ENCODE peak calls at places on chromosomes 2 and 18, in ten cellular contexts. One of them, this sample, is unnamed.

GRCh38 chr18:62732631-62733030 is 17.3 kb downstream of the PHLPP1 start:
- DNase-seq in ovary: no peak
- DNase-seq in right atrium auricular region: no peak
- DNase-seq in SK-N-SH: no peak
- DNase-seq in colonic mucosa: no peak
- DNase-seq in HCT116: no peak
- DNase-seq in IMR-90: no peak
- DNase-seq in CD8-positive, alpha-beta T cell: no peak
- DNase-seq in stomach: no peak
- DNase-seq in gastrocnemius medialis: no peak
- DNase-seq in this sample: no peak

GRCh38 chr2:38598991-38599295 is 3.8 kb downstream of the HNRNPLL start:
- DNase-seq in ovary: no peak
- DNase-seq in colonic mucosa: no peak
- DNase-seq in stomach: no peak
- DNase-seq in IMR-90: peak; percentile 51
- DNase-seq in HCT116: no peak
- DNase-seq in SK-N-SH: no peak
- DNase-seq in CD8-positive, alpha-beta T cell: no peak
- DNase-seq in gastrocnemius medialis: no peak
- DNase-seq in right atrium auricular region: no peak
- DNase-seq in this sample: no peak

GRCh38 chr18:70459731-70460130 is 170.9 kb downstream of the SOCS6 start:
- DNase-seq in colonic mucosa: no peak
- DNase-seq in CD8-positive, alpha-beta T cell: no peak
- DNase-seq in IMR-90: no peak
- DNase-seq in right atrium auricular region: no peak
- DNase-seq in gastrocnemius medialis: no peak
- DNase-seq in stomach: no peak
- DNase-seq in SK-N-SH: no peak
- DNase-seq in ovary: no peak
- DNase-seq in HCT116: no peak
- DNase-seq in this sample: no peak

GRCh38 chr2:30250421-30250820 is 19.1 kb downstream of the LBH start:
- DNase-seq in right atrium auricular region: no peak
- DNase-seq in stomach: no peak
- DNase-seq in colonic mucosa: no peak
- DNase-seq in ovary: no peak
- DNase-seq in CD8-positive, alpha-beta T cell: no peak
- DNase-seq in IMR-90: no peak
- DNase-seq in SK-N-SH: no peak
- DNase-seq in gastrocnemius medialis: no peak
- DNase-seq in HCT116: no peak
- DNase-seq in this sample: no peak

GRCh38 chr2:767944-768343 is 90.7 kb upstream of the TMEM18 start:
- DNase-seq in SK-N-SH: no peak
- DNase-seq in right atrium auricular region: no peak
- DNase-seq in ovary: no peak
- DNase-seq in CD8-positive, alpha-beta T cell: no peak
- DNase-seq in stomach: no peak
- DNase-seq in HCT116: no peak
- DNase-seq in colonic mucosa: no peak
- DNase-seq in gastrocnemius medialis: no peak
- DNase-seq in IMR-90: no peak
- DNase-seq in this sample: no peak

GRCh38 chr18:10135302-10135926 is 221.6 kb downstream of the VAPA start:
- DNase-seq in gastrocnemius medialis: no peak
- DNase-seq in ovary: no peak
- DNase-seq in HCT116: no peak
- DNase-seq in IMR-90: no peak
- DNase-seq in CD8-positive, alpha-beta T cell: no peak
- DNase-seq in right atrium auricular region: no peak
- DNase-seq in SK-N-SH: no peak
- DNase-seq in colonic mucosa: no peak
- DNase-seq in stomach: no peak
- DNase-seq in this sample: no peak

GRCh38 chr2:225630824-225631533 is 231.5 kb downstream of the NYAP2 start:
- DNase-seq in colonic mucosa: no peak
- DNase-seq in SK-N-SH: no peak
- DNase-seq in gastrocnemius medialis: no peak
- DNase-seq in HCT116: no peak
- DNase-seq in stomach: no peak
- DNase-seq in IMR-90: no peak
- DNase-seq in right atrium auricular region: no peak
- DNase-seq in ovary: no peak
- DNase-seq in CD8-positive, alpha-beta T cell: no peak
- DNase-seq in this sample: no peak

GRCh38 chr18:11327656-11328055 is 178.3 kb upstream of the PIEZO2 start:
- DNase-seq in SK-N-SH: no peak
- DNase-seq in colonic mucosa: no peak
- DNase-seq in right atrium auricular region: no peak
- DNase-seq in stomach: no peak
- DNase-seq in ovary: no peak
- DNase-seq in HCT116: no peak
- DNase-seq in CD8-positive, alpha-beta T cell: no peak
- DNase-seq in IMR-90: peak; percentile 17
- DNase-seq in gastrocnemius medialis: no peak
- DNase-seq in this sample: peak; percentile 69

GRCh38 chr2:239484571-239485355 is 83.9 kb upstream of the HDAC4 start:
- DNase-seq in CD8-positive, alpha-beta T cell: no peak
- DNase-seq in gastrocnemius medialis: no peak
- DNase-seq in SK-N-SH: no peak
- DNase-seq in colonic mucosa: no peak
- DNase-seq in HCT116: no peak
- DNase-seq in IMR-90: no peak
- DNase-seq in right atrium auricular region: no peak
- DNase-seq in stomach: no peak
- DNase-seq in ovary: no peak
- DNase-seq in this sample: no peak

GRCh38 chr2:239488078-239488590 is 87.3 kb upstream of the HDAC4 start:
- DNase-seq in right atrium auricular region: no peak
- DNase-seq in ovary: no peak
- DNase-seq in stomach: no peak
- DNase-seq in HCT116: no peak
- DNase-seq in SK-N-SH: no peak
- DNase-seq in colonic mucosa: no peak
- DNase-seq in IMR-90: no peak
- DNase-seq in CD8-positive, alpha-beta T cell: no peak
- DNase-seq in gastrocnemius medialis: no peak
- DNase-seq in this sample: no peak

GRCh38 chr2:239485622-239486021 is 84.8 kb upstream of the HDAC4 start:
- DNase-seq in HCT116: no peak
- DNase-seq in colonic mucosa: no peak
- DNase-seq in stomach: no peak
- DNase-seq in right atrium auricular region: no peak
- DNase-seq in CD8-positive, alpha-beta T cell: no peak
- DNase-seq in IMR-90: no peak
- DNase-seq in ovary: no peak
- DNase-seq in gastrocnemius medialis: no peak
- DNase-seq in SK-N-SH: no peak
- DNase-seq in this sample: no peak

GRCh38 chr2:239487272-239487671 is 86.5 kb upstream of the HDAC4 start:
- DNase-seq in stomach: no peak
- DNase-seq in SK-N-SH: no peak
- DNase-seq in CD8-positive, alpha-beta T cell: no peak
- DNase-seq in gastrocnemius medialis: no peak
- DNase-seq in IMR-90: no peak
- DNase-seq in HCT116: no peak
- DNase-seq in ovary: no peak
- DNase-seq in colonic mucosa: no peak
- DNase-seq in right atrium auricular region: no peak
- DNase-seq in this sample: no peak

DNA sequence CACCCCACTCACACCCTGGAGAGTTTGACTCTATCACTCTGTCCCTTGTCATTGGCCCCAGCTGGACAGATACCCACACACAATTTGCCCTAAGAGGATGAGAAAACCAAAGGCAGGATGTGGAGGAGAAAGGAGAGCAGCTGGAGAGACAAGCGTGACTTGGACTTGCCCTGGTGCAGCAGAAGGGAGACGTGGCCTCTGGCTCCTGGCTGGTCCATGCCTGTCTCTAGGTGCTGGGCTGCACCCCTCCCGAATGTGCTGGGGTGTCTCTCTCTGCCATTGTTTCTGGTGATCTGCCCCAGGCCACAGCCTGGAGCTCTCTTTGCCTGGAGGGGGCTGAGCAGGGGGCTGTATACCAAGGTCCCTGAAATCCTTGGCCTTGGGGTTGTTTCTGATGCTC is 88.7 kb upstream of the HDAC4 start:
- DNase-seq in SK-N-SH: no peak
- DNase-seq in HCT116: no peak
- DNase-seq in IMR-90: no peak
- DNase-seq in CD8-positive, alpha-beta T cell: no peak
- DNase-seq in ovary: no peak
- DNase-seq in right atrium auricular region: no peak
- DNase-seq in colonic mucosa: no peak
- DNase-seq in stomach: no peak
- DNase-seq in gastrocnemius medialis: no peak
- DNase-seq in this sample: no peak
- H3K4me1 ChIP-seq in SK-N-SH: no peaks in the 10 kb centered on the region
- H3K4me1 ChIP-seq in HCT116: no peaks in the 10 kb centered on the region
- H3K4me1 ChIP-seq in IMR-90: no peaks in the 10 kb centered on the region
- H3K4me1 ChIP-seq in CD8-positive, alpha-beta T cell: no peaks in the 10 kb centered on the region
- H3K4me1 ChIP-seq in ovary: no peaks in the 10 kb centered on the region
- H3K4me1 ChIP-seq in right atrium auricular region: no peaks in the 10 kb centered on the region
- H3K4me1 ChIP-seq in colonic mucosa: no peaks in the 10 kb centered on the region
- H3K4me1 ChIP-seq in stomach: no peaks in the 10 kb centered on the region
- H3K4me1 ChIP-seq in gastrocnemius medialis: no peaks in the 10 kb centered on the region
- H3K4me1 ChIP-seq in this sample: no peaks in the 10 kb centered on the region

GRCh38 chr2:139763705-139764104 is 983.5 kb upstream of the NXPH2 start:
- DNase-seq in gastrocnemius medialis: no peak
- DNase-seq in ovary: no peak
- DNase-seq in IMR-90: no peak
- DNase-seq in SK-N-SH: no peak
- DNase-seq in CD8-positive, alpha-beta T cell: no peak
- DNase-seq in colonic mucosa: no peak
- DNase-seq in right atrium auricular region: no peak
- DNase-seq in HCT116: no peak
- DNase-seq in stomach: no peak
- DNase-seq in this sample: no peak

GRCh38 chr2:139773720-139774277 is 993.6 kb upstream of the NXPH2 start:
- DNase-seq in colonic mucosa: no peak
- DNase-seq in SK-N-SH: peak; percentile 27
- DNase-seq in CD8-positive, alpha-beta T cell: no peak
- DNase-seq in ovary: no peak
- DNase-seq in IMR-90: no peak
- DNase-seq in stomach: no peak
- DNase-seq in HCT116: no peak
- DNase-seq in gastrocnemius medialis: no peak
- DNase-seq in right atrium auricular region: no peak
- DNase-seq in this sample: peak; percentile 3

GRCh38 chr2:139769633-139770032 is 989.4 kb upstream of the NXPH2 start:
- DNase-seq in ovary: no peak
- DNase-seq in IMR-90: no peak
- DNase-seq in SK-N-SH: no peak
- DNase-seq in gastrocnemius medialis: no peak
- DNase-seq in stomach: no peak
- DNase-seq in CD8-positive, alpha-beta T cell: no peak
- DNase-seq in colonic mucosa: no peak
- DNase-seq in right atrium auricular region: no peak
- DNase-seq in HCT116: no peak
- DNase-seq in this sample: no peak
- H3K4me1 ChIP-seq in ovary: no peaks in the 10 kb centered on the region
- H3K4me1 ChIP-seq in IMR-90: no peaks in the 10 kb centered on the region
- H3K4me1 ChIP-seq in SK-N-SH: no peaks in the 10 kb centered on the region
- H3K4me1 ChIP-seq in gastrocnemius medialis: no peaks in the 10 kb centered on the region
- H3K4me1 ChIP-seq in stomach: no peaks in the 10 kb centered on the region
- H3K4me1 ChIP-seq in CD8-positive, alpha-beta T cell: no peaks in the 10 kb centered on the region
- H3K4me1 ChIP-seq in colonic mucosa: no peaks in the 10 kb centered on the region
- H3K4me1 ChIP-seq in right atrium auricular region: no peaks in the 10 kb centered on the region
- H3K4me1 ChIP-seq in HCT116: no peaks in the 10 kb centered on the region
- H3K4me1 ChIP-seq in this sample: no peaks in the 10 kb centered on the region

DNA sequence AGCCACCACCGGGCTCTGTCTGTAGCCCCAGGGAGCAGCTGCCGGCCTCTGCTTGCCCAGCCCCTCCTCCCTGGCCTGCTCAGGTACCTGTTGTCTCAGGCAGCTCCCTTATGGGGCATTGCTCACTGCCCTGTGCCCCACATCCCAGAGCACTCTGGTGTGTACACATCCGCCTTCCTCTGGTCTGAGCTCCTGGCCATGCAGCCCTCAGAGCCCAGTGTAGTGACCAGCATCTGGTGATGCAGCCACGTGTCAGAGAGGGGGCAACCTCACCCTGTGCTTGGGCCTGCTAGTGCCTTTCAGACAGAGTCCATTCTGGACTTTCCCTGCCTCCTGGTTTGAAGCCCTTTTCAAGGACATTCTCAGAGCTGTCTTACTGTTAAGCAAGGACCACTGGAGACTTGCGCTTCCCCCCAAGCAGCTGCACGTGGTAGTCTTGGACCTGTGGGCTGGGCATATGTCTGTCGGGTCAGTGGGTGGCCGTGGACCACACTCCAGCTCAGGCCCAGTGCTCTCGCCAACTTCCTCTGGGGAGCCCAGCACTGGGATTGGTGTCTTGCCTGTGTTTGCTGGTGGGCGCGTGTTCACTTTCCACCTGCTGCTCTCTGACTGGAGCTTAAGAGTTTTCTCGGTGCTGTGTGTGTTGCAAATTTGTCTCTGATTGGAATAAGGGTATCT is 30.7 kb downstream of the DGKD start:
- DNase-seq in colonic mucosa: no peak
- DNase-seq in HCT116: no peak
- DNase-seq in gastrocnemius medialis: no peak
- DNase-seq in SK-N-SH: no peak
- DNase-seq in right atrium auricular region: no peak
- DNase-seq in CD8-positive, alpha-beta T cell: no peak
- DNase-seq in IMR-90: no peak
- DNase-seq in stomach: peak; percentile 61
- DNase-seq in ovary: peak; percentile 38
- DNase-seq in this sample: no peak
- H3K4me1 ChIP-seq in colonic mucosa: no peaks in the 10 kb centered on the region
- H3K4me1 ChIP-seq in HCT116: no peaks in the 10 kb centered on the region
- H3K4me1 ChIP-seq in gastrocnemius medialis: peaks cover 29% of the 10 kb centered on the region
- H3K4me1 ChIP-seq in SK-N-SH: peaks cover 20% of the 10 kb centered on the region
- H3K4me1 ChIP-seq in right atrium auricular region: peaks cover 39% of the 10 kb centered on the region
- H3K4me1 ChIP-seq in CD8-positive, alpha-beta T cell: peaks cover 89% of the 10 kb centered on the region
- H3K4me1 ChIP-seq in IMR-90: peaks cover 24% of the 10 kb centered on the region
- H3K4me1 ChIP-seq in stomach: peaks cover 49% of the 10 kb centered on the region
- H3K4me1 ChIP-seq in ovary: peaks cover 28% of the 10 kb centered on the region
- H3K4me1 ChIP-seq in this sample: peaks cover 23% of the 10 kb centered on the region

GRCh38 chr2:47230418-47230817 is 75.3 kb upstream of the STPG4 start:
- DNase-seq in stomach: no peak
- DNase-seq in CD8-positive, alpha-beta T cell: no peak
- DNase-seq in right atrium auricular region: peak; percentile 88
- DNase-seq in SK-N-SH: no peak
- DNase-seq in gastrocnemius medialis: peak; percentile 72
- DNase-seq in ovary: peak; percentile 63
- DNase-seq in HCT116: no peak
- DNase-seq in IMR-90: peak; percentile 29
- DNase-seq in colonic mucosa: no peak
- DNase-seq in this sample: peak; percentile 67

GRCh38 chr2:47223980-47224379 is 68.9 kb upstream of the STPG4 start:
- DNase-seq in ovary: no peak
- DNase-seq in HCT116: no peak
- DNase-seq in IMR-90: peak; percentile 77
- DNase-seq in right atrium auricular region: no peak
- DNase-seq in colonic mucosa: no peak
- DNase-seq in SK-N-SH: no peak
- DNase-seq in gastrocnemius medialis: no peak
- DNase-seq in stomach: no peak
- DNase-seq in CD8-positive, alpha-beta T cell: no peak
- DNase-seq in this sample: peak; percentile 59

GRCh38 chr2:47225061-47225783 is 70.1 kb upstream of the STPG4 start:
- DNase-seq in ovary: peak; percentile 67
- DNase-seq in IMR-90: peak; percentile 88
- DNase-seq in HCT116: peak; percentile 3
- DNase-seq in right atrium auricular region: peak; percentile 82
- DNase-seq in SK-N-SH: peak; percentile 63
- DNase-seq in CD8-positive, alpha-beta T cell: no peak
- DNase-seq in stomach: peak; percentile 47
- DNase-seq in gastrocnemius medialis: peak; percentile 91
- DNase-seq in colonic mucosa: peak; percentile 49
- DNase-seq in this sample: peak; percentile 82

GRCh38 chr2:47226124-47227040 is 71.3 kb upstream of the STPG4 start:
- DNase-seq in IMR-90: peak; percentile 51
- DNase-seq in right atrium auricular region: no peak
- DNase-seq in HCT116: no peak
- DNase-seq in ovary: no peak
- DNase-seq in SK-N-SH: no peak
- DNase-seq in stomach: no peak
- DNase-seq in gastrocnemius medialis: no peak
- DNase-seq in CD8-positive, alpha-beta T cell: no peak
- DNase-seq in colonic mucosa: no peak
- DNase-seq in this sample: no peak

DNA sequence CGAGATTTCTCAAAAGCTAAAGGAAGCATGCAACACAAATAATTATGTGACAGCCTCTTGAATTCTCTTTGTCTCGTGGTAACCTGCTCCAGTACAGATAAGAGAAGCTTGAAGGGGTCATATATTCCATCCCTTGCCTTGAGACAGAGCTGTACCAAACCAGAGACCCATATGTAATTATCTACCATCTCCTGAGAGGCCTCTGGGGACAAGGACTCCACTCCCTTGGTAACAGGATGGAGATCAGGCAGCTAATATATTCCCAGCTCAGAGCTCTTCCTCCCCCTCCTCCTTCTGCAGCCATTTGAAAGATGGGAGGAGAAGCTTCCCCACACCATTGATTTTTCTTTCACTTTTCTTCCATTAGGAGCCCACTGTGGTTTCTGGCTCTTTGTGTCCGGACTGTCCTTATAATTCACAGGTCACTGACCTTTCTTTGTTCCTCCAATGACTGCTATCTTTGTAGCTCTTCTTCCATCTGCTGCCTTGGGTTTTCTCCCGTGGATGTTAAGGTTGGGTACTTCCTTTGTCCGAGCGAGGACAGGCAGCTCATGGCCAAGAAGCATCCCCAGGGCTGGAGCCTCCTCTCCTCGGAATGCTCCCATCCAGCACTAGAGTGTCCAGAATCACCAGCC is 72.5 kb upstream of the STPG4 start:
- DNase-seq in gastrocnemius medialis: no peak
- DNase-seq in colonic mucosa: no peak
- DNase-seq in stomach: no peak
- DNase-seq in right atrium auricular region: no peak
- DNase-seq in IMR-90: no peak
- DNase-seq in ovary: no peak
- DNase-seq in SK-N-SH: no peak
- DNase-seq in CD8-positive, alpha-beta T cell: no peak
- DNase-seq in HCT116: no peak
- DNase-seq in this sample: no peak
- H3K4me1 ChIP-seq in gastrocnemius medialis: peaks cover 31% of the 10 kb centered on the region
- H3K4me1 ChIP-seq in colonic mucosa: peaks cover 17% of the 10 kb centered on the region
- H3K4me1 ChIP-seq in stomach: peaks cover 13% of the 10 kb centered on the region
- H3K4me1 ChIP-seq in right atrium auricular region: peaks cover 45% of the 10 kb centered on the region
- H3K4me1 ChIP-seq in IMR-90: peaks cover 26% of the 10 kb centered on the region
- H3K4me1 ChIP-seq in ovary: peaks cover 17% of the 10 kb centered on the region
- H3K4me1 ChIP-seq in SK-N-SH: peaks cover 18% of the 10 kb centered on the region
- H3K4me1 ChIP-seq in CD8-positive, alpha-beta T cell: no peaks in the 10 kb centered on the region
- H3K4me1 ChIP-seq in HCT116: peaks cover 3% of the 10 kb centered on the region
- H3K4me1 ChIP-seq in this sample: peaks cover 23% of the 10 kb centered on the region

This sample was measured in astrocyte.